ENCODE peak calls at places on chromosomes 5 and 9, in nine cellular contexts. One of them, this sample, is unnamed.
A peak's percentile ranks its signal among the peaks of the same experiment; 100 is the strongest.

GRCh38 chr5:93892481-93892880 is 151.1 kb upstream of the POU5F2 start:
- DNase-seq in body of pancreas: no peak
- DNase-seq in tibial artery: no peak
- DNase-seq in epithelial cell of prostate: no peak
- DNase-seq in RWPE1: no peak
- DNase-seq in HL-60: no peak
- DNase-seq in stomach: no peak
- DNase-seq in endodermal cell: no peak
- DNase-seq in CD8-positive, alpha-beta T cell: no peak
- DNase-seq in this sample: no peak

GRCh38 chr9:74499770-74500583 is 2.8 kb downstream of the RORB start:
- DNase-seq in body of pancreas: no peak
- DNase-seq in tibial artery: no peak
- DNase-seq in epithelial cell of prostate: no peak
- DNase-seq in RWPE1: no peak
- DNase-seq in HL-60: no peak
- DNase-seq in stomach: no peak
- DNase-seq in endodermal cell: peak; percentile 76
- DNase-seq in CD8-positive, alpha-beta T cell: no peak
- DNase-seq in this sample: peak; percentile 43

GRCh38 chr9:90058364-90058763 is 453.6 kb downstream of the GADD45G start:
- DNase-seq in body of pancreas: no peak
- DNase-seq in tibial artery: no peak
- DNase-seq in epithelial cell of prostate: no peak
- DNase-seq in RWPE1: no peak
- DNase-seq in HL-60: no peak
- DNase-seq in stomach: no peak
- DNase-seq in endodermal cell: no peak
- DNase-seq in CD8-positive, alpha-beta T cell: no peak
- DNase-seq in this sample: no peak

GRCh38 chr5:177228751-177229150 is 74.8 kb downstream of the RAB24 start:
- DNase-seq in body of pancreas: no peak
- DNase-seq in tibial artery: no peak
- DNase-seq in epithelial cell of prostate: no peak
- DNase-seq in RWPE1: no peak
- DNase-seq in HL-60: no peak
- DNase-seq in stomach: no peak
- DNase-seq in endodermal cell: no peak
- DNase-seq in CD8-positive, alpha-beta T cell: no peak
- DNase-seq in this sample: no peak

GRCh38 chr5:139382781-139383180 is 316 bp downstream of the SLC23A1 start:
- DNase-seq in body of pancreas: no peak
- DNase-seq in tibial artery: peak; percentile 53
- DNase-seq in epithelial cell of prostate: no peak
- DNase-seq in RWPE1: no peak
- DNase-seq in HL-60: no peak
- DNase-seq in stomach: no peak
- DNase-seq in endodermal cell: no peak
- DNase-seq in CD8-positive, alpha-beta T cell: no peak
- DNase-seq in this sample: no peak

GRCh38 chr9:82091610-82092009 is 103.0 kb downstream of the SPATA31D1 start:
- DNase-seq in body of pancreas: no peak
- DNase-seq in tibial artery: no peak
- DNase-seq in epithelial cell of prostate: no peak
- DNase-seq in RWPE1: no peak
- DNase-seq in HL-60: no peak
- DNase-seq in stomach: no peak
- DNase-seq in endodermal cell: no peak
- DNase-seq in CD8-positive, alpha-beta T cell: no peak
- DNase-seq in this sample: no peak

GRCh38 chr9:70120834-70121510 is 77.3 kb downstream of the MAMDC2 start:
- DNase-seq in body of pancreas: peak; percentile 40
- DNase-seq in tibial artery: peak; percentile 92
- DNase-seq in epithelial cell of prostate: peak; percentile 87
- DNase-seq in RWPE1: peak; percentile 65
- DNase-seq in HL-60: no peak
- DNase-seq in stomach: no peak
- DNase-seq in endodermal cell: peak; percentile 73
- DNase-seq in CD8-positive, alpha-beta T cell: no peak
- DNase-seq in this sample: peak; percentile 57

GRCh38 chr5:36552626-36553393 is 53.6 kb upstream of the SLC1A3 start:
- DNase-seq in body of pancreas: no peak
- DNase-seq in tibial artery: no peak
- DNase-seq in epithelial cell of prostate: no peak
- DNase-seq in RWPE1: peak; percentile 10
- DNase-seq in HL-60: no peak
- DNase-seq in stomach: no peak
- DNase-seq in endodermal cell: peak; percentile 66
- DNase-seq in CD8-positive, alpha-beta T cell: no peak
- DNase-seq in this sample: no peak

GRCh38 chr5:87394407-87394806 is 18.3 kb downstream of the CCNH start:
- DNase-seq in body of pancreas: no peak
- DNase-seq in tibial artery: no peak
- DNase-seq in epithelial cell of prostate: no peak
- DNase-seq in RWPE1: peak; percentile 19
- DNase-seq in HL-60: no peak
- DNase-seq in stomach: no peak
- DNase-seq in endodermal cell: no peak
- DNase-seq in CD8-positive, alpha-beta T cell: no peak
- DNase-seq in this sample: no peak

GRCh38 chr5:109324941-109325340 is 84.8 kb downstream of the PJA2 start:
- DNase-seq in body of pancreas: peak; percentile 24
- DNase-seq in tibial artery: no peak
- DNase-seq in epithelial cell of prostate: no peak
- DNase-seq in RWPE1: no peak
- DNase-seq in HL-60: no peak
- DNase-seq in stomach: no peak
- DNase-seq in endodermal cell: no peak
- DNase-seq in CD8-positive, alpha-beta T cell: no peak
- DNase-seq in this sample: no peak

GRCh38 chr5:169423580-169424278 is 122.8 kb upstream of the SLIT3 start:
- DNase-seq in body of pancreas: no peak
- DNase-seq in tibial artery: no peak
- DNase-seq in epithelial cell of prostate: peak; percentile 72
- DNase-seq in RWPE1: no peak
- DNase-seq in HL-60: no peak
- DNase-seq in stomach: no peak
- DNase-seq in endodermal cell: no peak
- DNase-seq in CD8-positive, alpha-beta T cell: no peak
- DNase-seq in this sample: no peak

GRCh38 chr9:115466784-115467183 is 348.8 kb upstream of the TNC start:
- DNase-seq in body of pancreas: peak; percentile 20
- DNase-seq in tibial artery: no peak
- DNase-seq in epithelial cell of prostate: no peak
- DNase-seq in RWPE1: no peak
- DNase-seq in HL-60: no peak
- DNase-seq in stomach: no peak
- DNase-seq in endodermal cell: no peak
- DNase-seq in CD8-positive, alpha-beta T cell: no peak
- DNase-seq in this sample: no peak

GRCh38 chr5:91090995-91091394 is 292.1 kb downstream of the ARRDC3 start:
- DNase-seq in body of pancreas: no peak
- DNase-seq in tibial artery: no peak
- DNase-seq in epithelial cell of prostate: no peak
- DNase-seq in RWPE1: no peak
- DNase-seq in HL-60: no peak
- DNase-seq in stomach: no peak
- DNase-seq in endodermal cell: no peak
- DNase-seq in CD8-positive, alpha-beta T cell: no peak
- DNase-seq in this sample: no peak

GRCh38 chr9:92635760-92636159 is 34.2 kb downstream of the IPPK start:
- DNase-seq in body of pancreas: no peak
- DNase-seq in tibial artery: peak; percentile 44
- DNase-seq in epithelial cell of prostate: no peak
- DNase-seq in RWPE1: no peak
- DNase-seq in HL-60: no peak
- DNase-seq in stomach: peak; percentile 2
- DNase-seq in endodermal cell: peak; percentile 33
- DNase-seq in CD8-positive, alpha-beta T cell: no peak
- DNase-seq in this sample: peak; percentile 14

GRCh38 chr9:134644715-134645606 is 3.4 kb downstream of the COL5A1 start:
- DNase-seq in body of pancreas: peak; percentile 57
- DNase-seq in tibial artery: peak; percentile 93
- DNase-seq in epithelial cell of prostate: peak; percentile 73
- DNase-seq in RWPE1: peak; percentile 99
- DNase-seq in HL-60: no peak
- DNase-seq in stomach: peak; percentile 39
- DNase-seq in endodermal cell: no peak
- DNase-seq in CD8-positive, alpha-beta T cell: no peak
- DNase-seq in this sample: peak; percentile 70

GRCh38 chr9:13975628-13976250 is 338.2 kb downstream of the NFIB start:
- DNase-seq in body of pancreas: no peak
- DNase-seq in tibial artery: no peak
- DNase-seq in epithelial cell of prostate: no peak
- DNase-seq in RWPE1: no peak
- DNase-seq in HL-60: no peak
- DNase-seq in stomach: no peak
- DNase-seq in endodermal cell: no peak
- DNase-seq in CD8-positive, alpha-beta T cell: no peak
- DNase-seq in this sample: no peak

GRCh38 chr5:179679014-179679674 is 1.7 kb downstream of the CBY3 start:
- DNase-seq in body of pancreas: peak; percentile 76
- DNase-seq in tibial artery: peak; percentile 83
- DNase-seq in epithelial cell of prostate: no peak
- DNase-seq in RWPE1: peak; percentile 45
- DNase-seq in HL-60: no peak
- DNase-seq in stomach: peak; percentile 80
- DNase-seq in endodermal cell: peak; percentile 91
- DNase-seq in CD8-positive, alpha-beta T cell: peak; percentile 71
- DNase-seq in this sample: peak; percentile 94

GRCh38 chr9:94746541-94747505 is 20.3 kb downstream of the AOPEP start:
- DNase-seq in body of pancreas: no peak
- DNase-seq in tibial artery: no peak
- DNase-seq in epithelial cell of prostate: no peak
- DNase-seq in RWPE1: no peak
- DNase-seq in HL-60: no peak
- DNase-seq in stomach: no peak
- DNase-seq in endodermal cell: peak; percentile 68
- DNase-seq in CD8-positive, alpha-beta T cell: no peak
- DNase-seq in this sample: no peak

DNA sequence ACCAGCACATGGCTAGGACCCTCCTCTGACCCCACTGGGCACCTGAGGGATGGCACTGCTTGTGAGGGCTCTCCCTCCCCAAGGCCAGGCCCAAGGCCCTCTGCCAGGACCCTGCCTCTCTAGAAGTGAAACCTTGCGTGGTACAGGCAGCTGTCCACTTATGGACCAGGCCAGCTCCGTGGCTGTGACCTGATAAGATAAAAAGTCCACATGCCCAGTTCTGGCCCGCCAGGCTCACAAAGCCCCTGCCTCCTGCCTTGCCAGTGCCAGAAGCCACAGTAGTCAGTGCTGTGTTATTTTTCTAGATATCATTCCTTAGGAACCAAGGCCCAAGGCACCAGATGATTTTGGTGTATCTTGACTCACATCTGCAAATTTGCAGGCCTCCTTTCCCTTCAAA is 14.0 kb upstream of the SPATA31E1 start:
- DNase-seq in body of pancreas: no peak
- DNase-seq in tibial artery: no peak
- DNase-seq in epithelial cell of prostate: no peak
- DNase-seq in RWPE1: no peak
- DNase-seq in HL-60: no peak
- DNase-seq in stomach: no peak
- DNase-seq in endodermal cell: peak; percentile 25
- DNase-seq in CD8-positive, alpha-beta T cell: no peak
- DNase-seq in this sample: no peak
- H3K27ac ChIP-seq in body of pancreas: no peak overlapping the region
- H3K27ac ChIP-seq in tibial artery: no peak overlapping the region
- H3K27ac ChIP-seq in epithelial cell of prostate: no peak overlapping the region
- H3K27ac ChIP-seq in RWPE1: no peak overlapping the region
- H3K27ac ChIP-seq in HL-60: no peak overlapping the region
- H3K27ac ChIP-seq in stomach: no peak overlapping the region
- H3K27ac ChIP-seq in endodermal cell: no peak overlapping the region
- H3K27ac ChIP-seq in CD8-positive, alpha-beta T cell: no peak overlapping the region
- H3K27ac ChIP-seq in this sample: no peak overlapping the region

GRCh38 chr9:16625831-16626230 is 244.6 kb downstream of the BNC2 start:
- DNase-seq in body of pancreas: no peak
- DNase-seq in tibial artery: no peak
- DNase-seq in epithelial cell of prostate: no peak
- DNase-seq in RWPE1: no peak
- DNase-seq in HL-60: no peak
- DNase-seq in stomach: no peak
- DNase-seq in endodermal cell: no peak
- DNase-seq in CD8-positive, alpha-beta T cell: no peak
- DNase-seq in this sample: no peak
- H3K27ac ChIP-seq in body of pancreas: no peak overlapping the region
- H3K27ac ChIP-seq in tibial artery: no peak overlapping the region
- H3K27ac ChIP-seq in epithelial cell of prostate: no peak overlapping the region
- H3K27ac ChIP-seq in RWPE1: no peak overlapping the region
- H3K27ac ChIP-seq in HL-60: no peak overlapping the region
- H3K27ac ChIP-seq in stomach: no peak overlapping the region
- H3K27ac ChIP-seq in endodermal cell: peak overlapping the region; percentile 1
- H3K27ac ChIP-seq in CD8-positive, alpha-beta T cell: no peak overlapping the region
- H3K27ac ChIP-seq in this sample: peak overlapping the region; percentile 59

DNA sequence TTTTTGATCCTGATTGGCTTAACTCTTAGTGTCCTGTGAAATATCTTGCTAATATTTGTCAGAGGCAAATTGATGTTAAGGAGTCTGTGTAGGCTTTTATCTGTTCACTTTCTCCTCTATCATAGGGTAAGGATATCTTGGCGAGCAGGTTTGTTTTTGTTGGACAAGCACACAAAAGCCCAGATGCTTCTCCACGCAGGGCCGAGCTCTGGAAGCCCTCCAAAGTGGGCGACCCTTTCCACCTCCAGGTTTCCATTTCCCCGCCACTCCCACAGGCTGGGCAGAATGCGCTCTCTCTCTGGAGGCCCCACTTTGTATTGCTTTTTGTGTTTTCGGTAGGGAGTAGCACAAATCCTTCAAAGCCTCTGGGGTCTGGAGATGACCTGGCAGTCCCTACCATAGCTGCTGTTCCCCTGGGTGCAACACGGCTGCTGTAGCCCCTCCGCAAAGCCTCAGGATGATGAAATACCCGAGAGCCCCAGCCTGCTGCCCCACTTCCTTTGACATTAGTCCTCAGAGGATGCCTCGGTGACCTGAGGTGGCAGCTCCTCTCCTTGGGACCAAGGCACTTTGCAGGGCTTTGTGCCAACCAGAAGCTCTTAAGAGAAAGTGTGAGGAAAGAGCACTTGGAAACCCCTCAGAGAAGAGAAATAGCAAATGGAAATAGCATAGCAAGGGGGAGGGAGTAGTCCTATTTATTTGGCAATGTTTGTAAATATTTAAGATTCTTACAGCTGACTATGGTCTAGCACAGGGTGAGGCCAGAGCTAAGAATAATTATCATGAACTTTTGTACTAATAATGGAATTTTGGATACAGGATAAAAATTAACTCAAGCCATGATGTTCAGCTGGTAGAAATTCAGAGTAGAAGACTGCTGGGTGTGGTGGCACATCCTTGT is 122.8 kb downstream of the ARHGEF28 start:
- DNase-seq in body of pancreas: peak; percentile 13
- DNase-seq in tibial artery: no peak
- DNase-seq in epithelial cell of prostate: no peak
- DNase-seq in RWPE1: no peak
- DNase-seq in HL-60: no peak
- DNase-seq in stomach: no peak
- DNase-seq in endodermal cell: no peak
- DNase-seq in CD8-positive, alpha-beta T cell: no peak
- DNase-seq in this sample: no peak
- H3K27ac ChIP-seq in body of pancreas: no peak overlapping the region
- H3K27ac ChIP-seq in tibial artery: peak overlapping the region; percentile 64
- H3K27ac ChIP-seq in epithelial cell of prostate: no peak overlapping the region
- H3K27ac ChIP-seq in RWPE1: no peak overlapping the region
- H3K27ac ChIP-seq in HL-60: no peak overlapping the region
- H3K27ac ChIP-seq in stomach: peak overlapping the region; percentile 48
- H3K27ac ChIP-seq in endodermal cell: no peak overlapping the region
- H3K27ac ChIP-seq in CD8-positive, alpha-beta T cell: no peak overlapping the region
- H3K27ac ChIP-seq in this sample: no peak overlapping the region

GRCh38 chr5:149777382-149777781 is 47.3 kb downstream of the PPARGC1B start:
- DNase-seq in body of pancreas: no peak
- DNase-seq in tibial artery: no peak
- DNase-seq in epithelial cell of prostate: no peak
- DNase-seq in RWPE1: no peak
- DNase-seq in HL-60: no peak
- DNase-seq in stomach: no peak
- DNase-seq in endodermal cell: no peak
- DNase-seq in CD8-positive, alpha-beta T cell: no peak
- DNase-seq in this sample: no peak
- H3K27ac ChIP-seq in body of pancreas: no peak overlapping the region
- H3K27ac ChIP-seq in tibial artery: peak overlapping the region; percentile 36
- H3K27ac ChIP-seq in epithelial cell of prostate: no peak overlapping the region
- H3K27ac ChIP-seq in RWPE1: peak overlapping the region; percentile 74
- H3K27ac ChIP-seq in HL-60: no peak overlapping the region
- H3K27ac ChIP-seq in stomach: peak overlapping the region; percentile 32
- H3K27ac ChIP-seq in endodermal cell: no peak overlapping the region
- H3K27ac ChIP-seq in CD8-positive, alpha-beta T cell: no peak overlapping the region
- H3K27ac ChIP-seq in this sample: peak overlapping the region; percentile 82

This sample was measured in Peyer's patch.